ENCODE peak calls at places on chromosomes 7 and 10, in nine cellular contexts. B, J, U, W, K, T, X, P and Y are unnamed samples.

GRCh38 chr10:30751678-30752331 is 122.3 kb upstream of the LYZL2 start:
- DNase-seq in B (peak), J (peak), U (peak), W (peak), K (peak), T (no peak), X (peak), P (peak), Y (no peak)

GRCh38 chr7:85167636-85168035 is 19.2 kb downstream of the SEMA3D start:
- DNase-seq in B (no peak), J (no peak), U (no peak), W (no peak), K (no peak), T (no peak), X (no peak), P (no peak), Y (no peak)

GRCh38 chr10:6497524-6498140 is 82.4 kb downstream of the PRKCQ start:
- DNase-seq in B (no peak), J (no peak), U (no peak), W (no peak), K (no peak), T (no peak), X (no peak), P (no peak), Y (no peak)

GRCh38 chr7:99459087-99459486 is 6.9 kb downstream of the ATP5MF start:
- DNase-seq in B (no peak), J (peak), U (no peak), W (no peak), K (no peak), T (no peak), X (no peak), P (peak), Y (no peak)

GRCh38 chr7:151964951-151965350 is 8.7 kb downstream of the GALNTL5 start:
- DNase-seq in B (no peak), J (no peak), U (no peak), W (no peak), K (no peak), T (no peak), X (no peak), P (no peak), Y (no peak)

GRCh38 chr7:134690614-134691504 is 44.2 kb downstream of the BPGM start:
- DNase-seq in B (no peak), J (peak), U (no peak), W (no peak), K (no peak), T (no peak), X (no peak), P (no peak), Y (no peak)

GRCh38 chr10:132447446-132448247 is 50.6 kb downstream of the PWWP2B start:
- DNase-seq in B (peak), J (peak), U (no peak), W (no peak), K (peak), T (peak), X (peak), P (no peak), Y (no peak)

GRCh38 chr7:24573008-24573553 is at the start of gene PALS2:
- DNase-seq in B (peak), J (peak), U (peak), W (peak), K (peak), T (no peak), X (peak), P (peak), Y (peak)

GRCh38 chr7:133095119-133095671 is 13.3 kb upstream of the CHCHD3 start:
- DNase-seq in B (no peak), J (no peak), U (no peak), W (no peak), K (no peak), T (no peak), X (no peak), P (no peak), Y (no peak)

GRCh38 chr10:34729619-34730018 is 85.5 kb downstream of the PARD3 start:
- DNase-seq in B (no peak), J (no peak), U (no peak), W (no peak), K (no peak), T (no peak), X (no peak), P (no peak), Y (no peak)

GRCh38 chr10:34732926-34733325 is 82.2 kb downstream of the PARD3 start:
- DNase-seq in B (no peak), J (no peak), U (no peak), W (no peak), K (no peak), T (no peak), X (no peak), P (no peak), Y (no peak)

GRCh38 chr10:34731885-34732701 is 83.0 kb downstream of the PARD3 start:
- DNase-seq in B (no peak), J (peak), U (no peak), W (no peak), K (no peak), T (no peak), X (no peak), P (no peak), Y (no peak)

GRCh38 chr10:34730726-34731125 is 84.4 kb downstream of the PARD3 start:
- DNase-seq in B (no peak), J (peak), U (no peak), W (no peak), K (no peak), T (no peak), X (no peak), P (no peak), Y (no peak)

DNA sequence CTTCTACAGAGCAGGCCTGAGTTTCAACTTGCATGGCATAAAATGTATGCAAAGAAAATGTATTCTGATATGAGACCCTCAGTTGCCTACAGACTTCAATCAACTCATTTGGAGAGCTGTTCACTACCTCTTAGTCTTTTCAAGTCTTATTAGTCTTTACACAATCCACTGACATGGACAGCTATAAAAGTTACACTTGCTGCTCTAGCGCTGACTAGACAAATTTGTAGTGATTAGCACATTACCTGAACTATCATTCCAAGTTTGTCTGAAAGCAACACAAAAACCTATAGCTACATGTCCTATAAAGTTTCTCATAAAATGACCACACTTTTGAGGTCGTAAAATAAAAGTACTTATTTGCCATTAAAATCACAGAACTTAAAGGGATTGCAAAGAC is 83.9 kb downstream of the PARD3 start:
- DNase-seq in B (no peak), J (no peak), U (no peak), W (no peak), K (no peak), T (no peak), X (no peak), P (no peak), Y (no peak)
- TF ChIP-seq CTCF in B (no peak), J (no peak), U (no peak), W (no peak), K (no peak), T (no peak), X (no peak), P (no peak), Y (no peak)

GRCh38 chr10:110613341-110613995 is 30.7 kb upstream of the RBM20 start:
- DNase-seq in B (no peak), J (no peak), U (no peak), W (no peak), K (no peak), T (no peak), X (no peak), P (no peak), Y (no peak)

GRCh38 chr10:110616493-110617033 is 27.6 kb upstream of the RBM20 start:
- DNase-seq in B (no peak), J (no peak), U (no peak), W (no peak), K (no peak), T (no peak), X (no peak), P (no peak), Y (no peak)

GRCh38 chr10:110613996-110614495 is 30.1 kb upstream of the RBM20 start:
- DNase-seq in B (no peak), J (no peak), U (no peak), W (no peak), K (no peak), T (no peak), X (no peak), P (no peak), Y (no peak)

GRCh38 chr10:110617455-110618162 is 26.5 kb upstream of the RBM20 start:
- DNase-seq in B (no peak), J (no peak), U (no peak), W (no peak), K (no peak), T (no peak), X (no peak), P (no peak), Y (no peak)

DNA sequence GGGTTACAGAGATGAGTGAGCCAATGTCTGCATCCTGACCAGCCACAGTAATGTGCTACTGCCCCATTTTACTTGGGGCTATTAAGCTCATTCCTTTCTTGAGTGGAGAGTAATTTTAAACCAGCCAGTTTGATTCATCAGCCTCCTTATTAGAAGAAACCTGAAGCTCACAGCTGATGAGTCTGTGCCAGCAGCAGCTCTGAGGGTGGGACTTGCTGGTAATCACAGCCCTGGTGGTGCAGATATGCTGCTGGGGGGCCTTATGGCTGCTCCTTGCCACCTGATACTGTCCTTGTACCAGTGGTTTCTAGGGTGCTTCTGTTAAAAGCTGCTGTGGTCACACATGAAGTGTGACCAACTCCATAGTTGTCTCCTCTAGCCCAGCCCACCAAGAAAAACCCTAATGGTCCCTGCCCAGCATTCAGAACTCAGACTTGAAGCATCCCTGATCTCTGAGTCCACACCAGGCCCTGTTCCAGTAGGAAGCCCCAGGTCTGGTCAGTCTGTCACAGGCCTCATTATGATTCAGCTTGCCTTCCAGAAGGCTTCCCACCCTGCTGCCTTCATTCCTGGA is 29.0 kb upstream of the RBM20 start:
- DNase-seq in B (no peak), J (no peak), U (no peak), W (no peak), K (no peak), T (no peak), X (no peak), P (no peak), Y (no peak)
- TF ChIP-seq CTCF in B (no peak), J (no peak), U (no peak), W (no peak), K (no peak), T (no peak), X (no peak), P (no peak), Y (no peak)

DNA sequence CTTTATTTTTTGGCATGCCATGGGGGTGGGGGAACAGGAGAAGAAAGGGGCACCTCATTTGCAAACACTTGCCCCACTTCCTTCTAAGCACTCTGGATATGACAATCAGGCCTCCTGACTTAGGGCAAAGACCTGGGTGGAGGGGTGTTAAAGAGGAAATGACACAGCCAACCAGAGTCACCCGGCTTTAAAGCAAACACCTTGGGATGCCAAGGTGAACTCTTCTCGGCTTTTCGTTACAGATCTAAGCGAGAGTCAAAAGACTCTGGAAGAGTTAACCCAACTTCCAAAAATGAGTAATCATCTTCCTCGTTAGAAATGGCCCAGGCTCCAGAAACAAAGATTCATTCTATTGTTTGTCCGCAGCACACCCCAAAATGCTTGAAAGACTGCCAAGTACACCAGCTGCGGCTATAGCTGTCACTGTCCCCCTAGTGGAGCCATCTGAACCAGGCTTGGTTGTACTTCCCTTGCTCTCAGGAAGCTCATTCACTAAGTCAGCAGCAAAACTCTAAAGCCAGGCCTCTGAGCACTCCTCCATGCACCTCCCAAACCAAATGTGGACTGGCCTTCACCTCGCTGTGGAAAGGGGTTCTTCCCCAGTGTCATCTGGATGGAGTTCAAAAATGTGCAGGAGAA is 24.8 kb downstream of the FAM53B start:
- DNase-seq in B (peak), J (peak), U (no peak), W (no peak), K (peak), T (no peak), X (peak), P (peak), Y (no peak)
- TF ChIP-seq CTCF in B (peak), J (peak), U (no peak), W (no peak), K (peak), T (peak), X (peak), P (peak), Y (no peak)

DNA sequence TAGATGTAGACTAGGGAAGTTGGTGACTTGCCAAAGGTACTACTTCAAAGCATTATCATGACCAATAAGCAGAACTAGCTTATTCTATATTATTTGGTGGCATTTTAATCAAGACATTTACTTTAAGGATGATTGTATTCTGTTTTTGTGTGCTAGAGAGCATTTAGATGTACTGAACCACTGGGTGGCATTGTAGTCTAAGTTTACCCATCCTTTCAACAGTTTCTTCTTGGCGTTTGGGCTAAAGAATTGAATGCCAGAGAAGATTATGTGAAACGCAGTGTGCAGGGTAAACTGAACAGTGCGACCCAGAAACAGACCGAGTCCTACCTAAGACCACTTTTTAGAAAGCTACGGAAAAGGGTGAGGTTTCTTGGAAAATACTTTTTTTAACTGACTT is 26.8 kb downstream of the PRPF18 start:
- DNase-seq in B (no peak), J (peak), U (no peak), W (no peak), K (no peak), T (no peak), X (peak), P (no peak), Y (no peak)
- TF ChIP-seq CTCF in B (no peak), J (peak), U (no peak), W (no peak), K (peak), T (peak), X (peak), P (no peak), Y (no peak)

GRCh38 chr7:22386865-22387264 is 29.9 kb upstream of the RAPGEF5 start:
- DNase-seq in B (no peak), J (no peak), U (no peak), W (no peak), K (no peak), T (no peak), X (no peak), P (no peak), Y (no peak)

GRCh38 chr7:22389892-22390291 is 32.9 kb upstream of the RAPGEF5 start:
- DNase-seq in B (no peak), J (no peak), U (no peak), W (no peak), K (no peak), T (no peak), X (no peak), P (no peak), Y (no peak)

GRCh38 chr7:22393825-22394458 is 37.0 kb upstream of the RAPGEF5 start:
- DNase-seq in B (no peak), J (peak), U (no peak), W (no peak), K (no peak), T (no peak), X (no peak), P (no peak), Y (no peak)

GRCh38 chr7:22387583-22387982 is 30.6 kb upstream of the RAPGEF5 start:
- DNase-seq in B (no peak), J (peak), U (no peak), W (no peak), K (no peak), T (no peak), X (no peak), P (no peak), Y (no peak)

GRCh38 chr7:22390512-22390911 is 33.6 kb upstream of the RAPGEF5 start:
- DNase-seq in B (no peak), J (no peak), U (no peak), W (no peak), K (no peak), T (no peak), X (no peak), P (no peak), Y (no peak)
- TF ChIP-seq CTCF in B (no peak), J (no peak), U (no peak), W (no peak), K (no peak), T (no peak), X (no peak), P (no peak), Y (no peak)